ENCODE peak calls at places on chromosomes 6 and 20, in ten cellular contexts. L, M, N, E, O, Z, F, P, D and Y are unnamed samples. For H3K4me1, the result is how much of the 10 kb centered on the place peaks cover.

GRCh38 chr6:4902363-4902762 is 101.5 kb downstream of the RPP40 start:
- DNase-seq in L (no peak), M (no peak), N (no peak), E (no peak), O (no peak), Z (no peak), F (no peak), P (no peak), D (no peak), Y (no peak)

GRCh38 chr6:9025796-9026195 is 590.5 kb upstream of the SLC35B3 start:
- DNase-seq in L (no peak), M (no peak), N (no peak), E (no peak), O (no peak), Z (no peak), F (no peak), P (no peak), D (no peak), Y (no peak)

GRCh38 chr6:36246511-36247268 is 23.2 kb upstream of the PNPLA1 start:
- DNase-seq in L (no peak), M (no peak), N (no peak), E (no peak), O (no peak), Z (no peak), F (no peak), P (no peak), D (no peak), Y (no peak)

GRCh38 chr6:45613678-45614077 is 235.9 kb upstream of the SUPT3H start:
- DNase-seq in L (no peak), M (no peak), N (peak), E (no peak), O (no peak), Z (peak), F (peak), P (no peak), D (peak), Y (peak)

GRCh38 chr20:31260326-31260932 is 3.0 kb downstream of the DEFB115 start:
- DNase-seq in L (no peak), M (no peak), N (no peak), E (peak), O (peak), Z (no peak), F (no peak), P (no peak), D (no peak), Y (no peak)

GRCh38 chr6:127897437-127897836 is 3.4 kb downstream of the THEMIS start:
- DNase-seq in L (no peak), M (no peak), N (no peak), E (no peak), O (no peak), Z (no peak), F (no peak), P (no peak), D (no peak), Y (no peak)

GRCh38 chr6:26389349-26389799 is 6.5 kb downstream of the BTN2A2 start:
- DNase-seq in L (no peak), M (no peak), N (no peak), E (no peak), O (no peak), Z (no peak), F (no peak), P (no peak), D (no peak), Y (no peak)

GRCh38 chr6:112663705-112664104 is 316.6 kb downstream of the RFPL4B start:
- DNase-seq in L (no peak), M (no peak), N (no peak), E (no peak), O (no peak), Z (no peak), F (no peak), P (no peak), D (no peak), Y (no peak)

GRCh38 chr6:146598785-146599405 is at the start of gene ADGB:
- DNase-seq in L (peak), M (peak), N (peak), E (peak), O (peak), Z (peak), F (peak), P (peak), D (peak), Y (no peak)

GRCh38 chr6:37858363-37858762 is 38.8 kb downstream of the ZFAND3 start:
- DNase-seq in L (no peak), M (no peak), N (no peak), E (no peak), O (no peak), Z (no peak), F (no peak), P (no peak), D (no peak), Y (no peak)

GRCh38 chr6:95846652-95847051 is 169.1 kb upstream of the FUT9 start:
- DNase-seq in L (no peak), M (no peak), N (no peak), E (no peak), O (no peak), Z (no peak), F (peak), P (no peak), D (no peak), Y (no peak)

GRCh38 chr20:58787211-58788067 is 63.3 kb downstream of the GNAS-AS1 start:
- DNase-seq in L (no peak), M (no peak), N (no peak), E (no peak), O (no peak), Z (no peak), F (no peak), P (no peak), D (no peak), Y (no peak)

GRCh38 chr20:58813369-58813768 is 37.3 kb downstream of the GNAS-AS1 start:
- DNase-seq in L (no peak), M (no peak), N (no peak), E (no peak), O (no peak), Z (no peak), F (no peak), P (no peak), D (no peak), Y (no peak)

GRCh38 chr6:105401247-105402089 is 1.4 kb downstream of the PREP start:
- DNase-seq in L (no peak), M (no peak), N (no peak), E (no peak), O (no peak), Z (no peak), F (no peak), P (no peak), D (no peak), Y (no peak)

GRCh38 chr6:72659754-72660153 is 37.9 kb downstream of the KCNQ5 start:
- DNase-seq in L (no peak), M (no peak), N (no peak), E (no peak), O (no peak), Z (no peak), F (no peak), P (no peak), D (no peak), Y (no peak)

GRCh38 chr6:72661408-72661807 is 39.5 kb downstream of the KCNQ5 start:
- DNase-seq in L (no peak), M (no peak), N (no peak), E (no peak), O (no peak), Z (no peak), F (no peak), P (no peak), D (no peak), Y (no peak)

GRCh38 chr6:72669324-72669723 is 47.5 kb downstream of the KCNQ5 start:
- DNase-seq in L (no peak), M (no peak), N (no peak), E (no peak), O (no peak), Z (no peak), F (no peak), P (no peak), D (no peak), Y (no peak)

DNA sequence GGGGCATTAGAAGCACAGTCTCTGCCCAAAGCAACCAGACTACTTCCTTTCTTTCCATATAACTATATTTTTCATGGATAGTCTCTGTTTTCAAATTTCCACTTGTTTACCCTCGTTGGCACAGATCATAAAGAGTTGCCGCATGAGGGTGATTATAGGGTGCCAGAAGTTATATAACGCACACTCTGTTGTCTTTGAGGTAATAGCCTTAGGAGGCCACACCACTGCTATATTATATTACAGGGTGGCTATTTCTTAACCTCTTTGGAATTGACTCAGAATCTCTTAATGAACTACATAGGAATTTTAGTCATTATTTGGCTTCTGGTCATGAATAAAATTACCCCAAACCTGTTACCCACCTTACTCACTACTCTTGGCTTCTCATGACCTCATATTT is 43.7 kb downstream of the KCNQ5 start:
- DNase-seq in L (no peak), M (no peak), N (no peak), E (no peak), O (no peak), Z (no peak), F (no peak), P (no peak), D (no peak), Y (no peak)
- H3K4me1 ChIP-seq in L (under half), M (under half), N (under half), E (under half), O (under half), Z (under half), F (under half), P (under half), D (under half), Y (under half)

DNA sequence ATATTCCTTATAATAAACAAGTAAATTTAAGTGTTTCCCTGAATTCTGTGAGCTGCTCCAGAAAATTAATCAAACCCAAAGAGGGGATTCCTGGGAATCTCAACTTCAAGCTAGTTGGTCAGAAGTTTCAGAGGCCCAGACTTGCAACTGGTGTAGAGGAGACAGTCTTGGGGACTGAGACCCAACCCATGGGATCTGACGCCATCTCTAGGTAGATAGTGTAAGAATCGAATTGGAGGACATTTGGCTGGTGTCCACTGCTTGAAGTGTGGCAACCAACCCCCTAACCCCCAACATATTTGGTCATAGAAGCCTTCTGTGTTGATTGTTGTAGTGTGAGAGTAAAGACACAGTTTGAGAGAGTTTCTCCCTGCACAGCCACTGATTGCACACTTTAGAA is 103.5 kb upstream of the CARMIL1 start:
- DNase-seq in L (no peak), M (no peak), N (no peak), E (no peak), O (no peak), Z (no peak), F (no peak), P (no peak), D (no peak), Y (no peak)
- TF ChIP-seq CTCF in L (no peak), M (no peak), N (no peak), E (no peak), O (peak), Z (no peak), F (no peak), P (no peak), D (no peak), Y (no peak)

DNA sequence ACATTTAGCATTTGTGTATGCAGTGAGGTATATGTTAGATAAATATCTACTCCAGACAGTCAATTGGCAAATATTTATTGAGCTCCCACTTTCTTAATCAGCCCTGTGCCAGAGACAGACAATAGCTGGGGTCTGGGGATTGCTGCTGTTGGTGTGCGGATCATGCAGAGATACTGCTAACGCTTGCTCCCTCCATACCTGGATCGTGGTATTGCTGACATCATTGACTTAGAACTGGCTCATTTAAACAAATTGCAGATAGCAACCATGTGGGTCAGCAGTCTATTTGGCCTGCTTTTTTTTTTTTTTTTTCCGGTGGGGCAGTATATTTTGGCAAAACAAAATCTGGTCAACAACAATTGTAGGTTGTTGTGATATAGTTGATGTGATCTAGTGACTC is 9.5 kb downstream of the ARID1B start:
- DNase-seq in L (no peak), M (no peak), N (no peak), E (no peak), O (no peak), Z (no peak), F (no peak), P (no peak), D (no peak), Y (no peak)
- H3K4me1 ChIP-seq in L (half or more), M (half or more), N (half or more), E (under half), O (half or more), Z (under half), F (half or more), P (under half), D (under half), Y (under half)

GRCh38 chr20:45077559-45077958 is 23.4 kb downstream of the KCNS1 start:
- DNase-seq in L (no peak), M (no peak), N (no peak), E (no peak), O (peak), Z (no peak), F (no peak), P (no peak), D (no peak), Y (no peak)

GRCh38 chr20:45083127-45083526 is 17.8 kb downstream of the KCNS1 start:
- DNase-seq in L (no peak), M (no peak), N (no peak), E (no peak), O (no peak), Z (no peak), F (no peak), P (no peak), D (no peak), Y (no peak)

GRCh38 chr20:45082468-45082867 is 18.5 kb downstream of the KCNS1 start:
- DNase-seq in L (no peak), M (no peak), N (no peak), E (no peak), O (no peak), Z (no peak), F (no peak), P (no peak), D (no peak), Y (no peak)

GRCh38 chr20:45085289-45085688 is 15.6 kb downstream of the KCNS1 start:
- DNase-seq in L (no peak), M (no peak), N (no peak), E (peak), O (no peak), Z (no peak), F (no peak), P (no peak), D (no peak), Y (no peak)

DNA sequence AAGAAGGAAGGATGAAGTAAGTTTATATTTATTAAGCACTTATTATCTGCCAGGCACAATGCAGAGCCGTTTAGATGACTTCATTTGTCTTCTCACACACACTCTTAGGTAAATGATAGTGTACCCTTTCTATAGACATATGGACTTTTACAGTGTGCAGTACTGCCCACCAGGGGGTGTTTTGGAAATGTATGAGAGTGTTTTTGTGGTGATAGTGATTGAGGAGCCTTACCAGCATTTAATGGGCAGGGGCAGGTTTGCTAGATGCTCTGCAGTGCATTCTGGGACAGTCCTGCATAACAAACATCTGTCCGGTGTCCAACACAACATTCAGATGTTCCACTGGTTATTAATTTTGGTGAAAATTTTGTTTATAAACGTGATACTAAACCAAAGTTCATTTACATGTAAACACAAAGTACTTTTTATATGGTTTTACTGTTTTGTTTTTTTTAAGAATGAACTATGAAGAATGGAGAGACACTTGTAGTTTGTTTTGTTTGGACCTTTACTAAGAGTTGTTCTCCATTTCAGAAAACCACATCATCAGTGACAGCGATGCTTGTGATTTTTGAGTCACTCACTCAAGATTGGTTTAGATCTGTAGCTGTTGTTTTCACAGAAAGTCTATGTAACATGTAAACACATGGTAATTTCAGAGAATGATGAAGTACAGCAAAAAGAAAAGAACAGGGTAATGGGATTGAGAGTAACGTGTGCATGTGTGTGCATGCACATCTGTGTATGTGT is 19.9 kb downstream of the KCNS1 start:
- DNase-seq in L (no peak), M (no peak), N (no peak), E (no peak), O (peak), Z (no peak), F (no peak), P (no peak), D (no peak), Y (no peak)
- TF ChIP-seq CTCF in L (peak), M (no peak), N (peak), E (peak), O (peak), Z (no peak), F (peak), P (no peak), D (no peak), Y (no peak)